ENCODE peak calls at places on chromosomes 3 and 15, in five cellular contexts. One of them, this sample, is unnamed.

GRCh38 chr3:13466781-13467180 is 13.3 kb upstream of the HDAC11 start:
- DNase-seq in stimulated activated CD8-positive, alpha-beta memory T cell treated with anti-CD3 and anti-CD28 coated beads, Interleukin-4, amount 100 ng/mL, for 24 hours: no peak
- DNase-seq in erythroblast: no peak
- DNase-seq in MCF 10A: no peak
- DNase-seq in T-helper 2 cell: no peak
- DNase-seq in this sample: no peak

GRCh38 chr3:120864541-120864940 is 43.5 kb upstream of the STXBP5L start:
- DNase-seq in MCF 10A: no peak
- DNase-seq in stimulated activated CD8-positive, alpha-beta memory T cell treated with anti-CD3 and anti-CD28 coated beads, Interleukin-4, amount 100 ng/mL, for 24 hours: no peak
- DNase-seq in erythroblast: no peak
- DNase-seq in T-helper 2 cell: no peak
- DNase-seq in this sample: no peak

GRCh38 chr3:38397320-38397719 is 50.7 kb downstream of the XYLB start:
- DNase-seq in stimulated activated CD8-positive, alpha-beta memory T cell treated with anti-CD3 and anti-CD28 coated beads, Interleukin-4, amount 100 ng/mL, for 24 hours: no peak
- DNase-seq in T-helper 2 cell: no peak
- DNase-seq in erythroblast: peak
- DNase-seq in MCF 10A: peak
- DNase-seq in this sample: no peak

GRCh38 chr3:30752961-30753360 is 141.5 kb downstream of the GADL1 start:
- DNase-seq in erythroblast: no peak
- DNase-seq in MCF 10A: peak
- DNase-seq in T-helper 2 cell: no peak
- DNase-seq in stimulated activated CD8-positive, alpha-beta memory T cell treated with anti-CD3 and anti-CD28 coated beads, Interleukin-4, amount 100 ng/mL, for 24 hours: no peak
- DNase-seq in this sample: no peak

GRCh38 chr3:193554790-193555189 is at the start of gene ATP13A4:
- DNase-seq in erythroblast: no peak
- DNase-seq in MCF 10A: peak
- DNase-seq in stimulated activated CD8-positive, alpha-beta memory T cell treated with anti-CD3 and anti-CD28 coated beads, Interleukin-4, amount 100 ng/mL, for 24 hours: no peak
- DNase-seq in T-helper 2 cell: no peak
- DNase-seq in this sample: no peak

GRCh38 chr3:130473416-130473815 is 43.6 kb upstream of the COL6A6 start:
- DNase-seq in stimulated activated CD8-positive, alpha-beta memory T cell treated with anti-CD3 and anti-CD28 coated beads, Interleukin-4, amount 100 ng/mL, for 24 hours: no peak
- DNase-seq in erythroblast: no peak
- DNase-seq in T-helper 2 cell: no peak
- DNase-seq in MCF 10A: no peak
- DNase-seq in this sample: no peak

GRCh38 chr15:75069301-75069925 is 46.0 kb downstream of the PPCDC start:
- DNase-seq in MCF 10A: no peak
- DNase-seq in stimulated activated CD8-positive, alpha-beta memory T cell treated with anti-CD3 and anti-CD28 coated beads, Interleukin-4, amount 100 ng/mL, for 24 hours: no peak
- DNase-seq in T-helper 2 cell: no peak
- DNase-seq in erythroblast: no peak
- DNase-seq in this sample: peak

GRCh38 chr3:37462452-37462851 is 288.1 kb upstream of the LRRFIP2 start:
- DNase-seq in MCF 10A: no peak
- DNase-seq in erythroblast: no peak
- DNase-seq in stimulated activated CD8-positive, alpha-beta memory T cell treated with anti-CD3 and anti-CD28 coated beads, Interleukin-4, amount 100 ng/mL, for 24 hours: no peak
- DNase-seq in T-helper 2 cell: no peak
- DNase-seq in this sample: no peak

GRCh38 chr15:22258402-22259150 is 178.2 kb downstream of the OR4M2 start:
- DNase-seq in MCF 10A: no peak
- DNase-seq in erythroblast: no peak
- DNase-seq in T-helper 2 cell: no peak
- DNase-seq in stimulated activated CD8-positive, alpha-beta memory T cell treated with anti-CD3 and anti-CD28 coated beads, Interleukin-4, amount 100 ng/mL, for 24 hours: no peak
- DNase-seq in this sample: no peak

GRCh38 chr3:175105066-175105465 is 245.9 kb downstream of the NAALADL2 start:
- DNase-seq in T-helper 2 cell: no peak
- DNase-seq in erythroblast: no peak
- DNase-seq in MCF 10A: no peak
- DNase-seq in stimulated activated CD8-positive, alpha-beta memory T cell treated with anti-CD3 and anti-CD28 coated beads, Interleukin-4, amount 100 ng/mL, for 24 hours: no peak
- DNase-seq in this sample: no peak

GRCh38 chr3:152197937-152198336 is 70.8 kb upstream of the MBNL1 start:
- DNase-seq in stimulated activated CD8-positive, alpha-beta memory T cell treated with anti-CD3 and anti-CD28 coated beads, Interleukin-4, amount 100 ng/mL, for 24 hours: no peak
- DNase-seq in MCF 10A: no peak
- DNase-seq in T-helper 2 cell: no peak
- DNase-seq in erythroblast: peak
- DNase-seq in this sample: no peak

GRCh38 chr3:99776516-99777209 is 41.0 kb upstream of the CMSS1 start:
- DNase-seq in erythroblast: peak
- DNase-seq in stimulated activated CD8-positive, alpha-beta memory T cell treated with anti-CD3 and anti-CD28 coated beads, Interleukin-4, amount 100 ng/mL, for 24 hours: no peak
- DNase-seq in T-helper 2 cell: no peak
- DNase-seq in MCF 10A: no peak
- DNase-seq in this sample: no peak

GRCh38 chr15:96341465-96342142 is 11.1 kb downstream of the NR2F2 start:
- DNase-seq in MCF 10A: no peak
- DNase-seq in stimulated activated CD8-positive, alpha-beta memory T cell treated with anti-CD3 and anti-CD28 coated beads, Interleukin-4, amount 100 ng/mL, for 24 hours: no peak
- DNase-seq in T-helper 2 cell: no peak
- DNase-seq in erythroblast: no peak
- DNase-seq in this sample: no peak

GRCh38 chr15:43516801-43517353 is 531 bp upstream of the MAP1A start:
- DNase-seq in MCF 10A: no peak
- DNase-seq in stimulated activated CD8-positive, alpha-beta memory T cell treated with anti-CD3 and anti-CD28 coated beads, Interleukin-4, amount 100 ng/mL, for 24 hours: no peak
- DNase-seq in erythroblast: no peak
- DNase-seq in T-helper 2 cell: no peak
- DNase-seq in this sample: no peak

GRCh38 chr3:123153821-123154323 is 47.9 kb upstream of the SEC22A start:
- DNase-seq in MCF 10A: no peak
- DNase-seq in stimulated activated CD8-positive, alpha-beta memory T cell treated with anti-CD3 and anti-CD28 coated beads, Interleukin-4, amount 100 ng/mL, for 24 hours: no peak
- DNase-seq in erythroblast: no peak
- DNase-seq in T-helper 2 cell: no peak
- DNase-seq in this sample: no peak

GRCh38 chr3:167110906-167111305 is 269.2 kb downstream of the ZBBX start:
- DNase-seq in MCF 10A: peak
- DNase-seq in T-helper 2 cell: no peak
- DNase-seq in erythroblast: no peak
- DNase-seq in stimulated activated CD8-positive, alpha-beta memory T cell treated with anti-CD3 and anti-CD28 coated beads, Interleukin-4, amount 100 ng/mL, for 24 hours: no peak
- DNase-seq in this sample: no peak

GRCh38 chr15:69529141-69529540 is 76.5 kb downstream of the RPLP1 start:
- DNase-seq in erythroblast: no peak
- DNase-seq in T-helper 2 cell: no peak
- DNase-seq in MCF 10A: no peak
- DNase-seq in stimulated activated CD8-positive, alpha-beta memory T cell treated with anti-CD3 and anti-CD28 coated beads, Interleukin-4, amount 100 ng/mL, for 24 hours: no peak
- DNase-seq in this sample: no peak

GRCh38 chr3:2856793-2857135 is 253.4 kb downstream of the IL5RA start:
- DNase-seq in erythroblast: no peak
- DNase-seq in MCF 10A: no peak
- DNase-seq in T-helper 2 cell: no peak
- DNase-seq in stimulated activated CD8-positive, alpha-beta memory T cell treated with anti-CD3 and anti-CD28 coated beads, Interleukin-4, amount 100 ng/mL, for 24 hours: no peak
- DNase-seq in this sample: no peak

GRCh38 chr3:177760803-177761202 is 563.5 kb upstream of the TBL1XR1 start:
- DNase-seq in MCF 10A: no peak
- DNase-seq in stimulated activated CD8-positive, alpha-beta memory T cell treated with anti-CD3 and anti-CD28 coated beads, Interleukin-4, amount 100 ng/mL, for 24 hours: no peak
- DNase-seq in erythroblast: no peak
- DNase-seq in T-helper 2 cell: no peak
- DNase-seq in this sample: no peak